ENCODE peak calls at places on chromosome 3, in ten cellular contexts. C is K562; X is mesendoderm; A is CD4-positive, alpha-beta memory T cell; V is IMR-90; I is CD8-positive, alpha-beta memory T cell; D is adipocyte; M is Caco-2; H is HAP-1; L is body of pancreas. W is an unnamed sample. For H3K4me1, the result is how much of the 10 kb centered on the place peaks cover.

GRCh38 chr3:193053031-193053430 is 135.4 kb upstream of the MB21D2 start:
- DNase-seq in A (no peak), X (no peak), L (no peak), M (no peak), I (no peak), H (no peak), C (no peak), V (no peak), D (peak), W (no peak)

GRCh38 chr3:188196232-188196990 is 42.5 kb downstream of the LPP start:
- DNase-seq in L (no peak), V (peak), A (no peak), H (no peak), X (no peak), C (no peak), M (no peak), I (no peak), D (no peak), W (no peak)

GRCh38 chr3:40877651-40878463 is 321.4 kb upstream of the CTNNB1 start:
- DNase-seq in X (no peak), A (no peak), V (no peak), C (no peak), D (no peak), H (no peak), I (no peak), L (peak), M (no peak), W (no peak)

GRCh38 chr3:145243875-145244274 is 917.1 kb downstream of the PLOD2 start:
- DNase-seq in D (peak), X (no peak), M (no peak), C (no peak), H (no peak), V (peak), L (no peak), A (no peak), I (no peak), W (no peak)

GRCh38 chr3:6492306-6492705 is 368.6 kb upstream of the GRM7 start:
- DNase-seq in X (no peak), V (no peak), H (no peak), C (no peak), M (no peak), A (no peak), D (no peak), I (no peak), L (no peak), W (no peak)

GRCh38 chr3:58175429-58176184 is 35.2 kb downstream of the DNASE1L3 start:
- DNase-seq in V (peak), D (no peak), H (no peak), C (no peak), I (no peak), M (peak), L (peak), X (peak), A (no peak), W (no peak)

GRCh38 chr3:141644931-141645330 is 93.2 kb upstream of the RNF7 start:
- DNase-seq in C (peak), A (peak), V (peak), L (peak), H (peak), X (peak), I (peak), M (peak), D (peak), W (no peak)

GRCh38 chr3:98901465-98902174 is at the start of gene DCBLD2:
- DNase-seq in L (peak), H (peak), C (peak), D (peak), X (peak), A (peak), I (peak), V (peak), M (peak), W (peak)

GRCh38 chr3:56988874-56989433 is 71.5 kb upstream of the SPATA12 start:
- DNase-seq in X (peak), H (peak), I (peak), L (peak), M (peak), A (peak), V (peak), C (peak), D (peak), W (no peak)

GRCh38 chr3:150096700-150097587 is 126.2 kb upstream of the PFN2 start:
- DNase-seq in D (no peak), I (no peak), X (peak), V (no peak), H (no peak), L (no peak), A (no peak), C (no peak), M (no peak), W (no peak)

GRCh38 chr3:49295489-49296058 is 18.5 kb upstream of the C3orf62 start:
- DNase-seq in D (peak), A (peak), M (peak), V (peak), I (peak), H (peak), X (peak), C (peak), L (peak), W (no peak)

GRCh38 chr3:161586836-161587235 is 90.2 kb downstream of the OTOL1 start:
- DNase-seq in C (no peak), H (no peak), D (no peak), A (no peak), I (no peak), M (no peak), V (no peak), L (no peak), X (no peak), W (no peak)

GRCh38 chr3:24680214-24680967 is 185.7 kb upstream of the THRB start:
- DNase-seq in L (peak), M (peak), C (peak), D (no peak), A (peak), X (peak), I (no peak), H (peak), V (no peak), W (no peak)

GRCh38 chr3:188391597-188391996 is 237.6 kb downstream of the LPP start:
- DNase-seq in X (no peak), H (no peak), I (no peak), A (no peak), L (no peak), C (no peak), V (no peak), D (no peak), M (no peak), W (no peak)

GRCh38 chr3:154378311-154378710 is 51.7 kb downstream of the GPR149 start:
- DNase-seq in D (peak), I (no peak), M (no peak), C (no peak), V (no peak), A (no peak), H (no peak), L (no peak), X (no peak), W (no peak)

GRCh38 chr3:129563332-129563731 is 20.4 kb downstream of the H1-8 start:
- DNase-seq in H (no peak), X (no peak), L (no peak), I (no peak), V (no peak), M (no peak), C (no peak), D (no peak), A (no peak), W (no peak)

GRCh38 chr3:129562803-129563202 is 19.8 kb downstream of the H1-8 start:
- DNase-seq in L (no peak), M (no peak), X (no peak), H (no peak), V (no peak), D (no peak), A (no peak), I (no peak), C (no peak), W (no peak)

GRCh38 chr3:129564981-129565644 is 22.1 kb downstream of the H1-8 start:
- DNase-seq in M (no peak), C (no peak), X (no peak), V (no peak), H (no peak), I (no peak), A (no peak), L (no peak), D (no peak), W (no peak)

GRCh38 chr3:129565902-129566301 is 22.9 kb downstream of the H1-8 start:
- DNase-seq in L (no peak), X (no peak), A (no peak), H (no peak), M (no peak), V (no peak), I (no peak), D (no peak), C (no peak), W (no peak)

DNA sequence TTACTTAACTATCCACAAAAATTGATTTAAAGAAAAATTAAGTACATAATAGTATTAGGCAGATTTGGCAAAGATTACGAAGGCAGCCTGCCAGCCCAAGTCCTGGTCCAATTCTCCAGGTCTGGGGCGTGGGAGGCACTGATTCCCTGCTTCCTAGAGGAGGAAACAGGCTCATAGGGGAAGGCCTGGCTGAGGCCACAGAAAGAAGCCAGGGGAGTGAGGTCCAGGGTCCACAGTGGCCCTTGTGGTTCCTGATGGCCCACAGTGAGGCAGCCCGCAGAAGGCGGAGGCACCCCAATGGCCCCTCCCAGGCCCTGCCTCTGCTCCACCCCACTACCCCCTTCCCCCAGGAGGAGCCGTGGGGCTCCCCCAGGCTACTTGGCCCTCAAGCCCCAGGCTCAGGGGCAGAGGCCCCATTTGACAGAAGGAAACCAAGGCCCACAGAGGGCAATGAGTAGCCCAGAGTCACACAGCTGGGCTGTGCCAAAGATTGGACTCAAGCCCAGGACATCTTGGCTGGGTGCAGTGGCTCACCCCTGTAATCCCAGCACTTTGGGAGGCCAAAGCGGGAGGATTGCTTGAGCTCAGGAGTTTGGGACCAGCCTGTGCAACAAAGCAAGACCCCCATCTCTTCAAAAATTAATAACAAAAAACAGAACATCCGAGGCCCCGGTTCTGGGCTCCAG is 21.0 kb downstream of the H1-8 start:
- DNase-seq in V (no peak), X (no peak), M (no peak), A (no peak), D (no peak), C (no peak), H (no peak), I (no peak), L (no peak), W (no peak)
- H3K4me1 ChIP-seq in V (under half), X (under half), M (under half), A (under half), D (half or more), C (under half), H (under half), I (under half), L (under half), W (half or more)

GRCh38 chr3:95626107-95626506 is 1188.3 kb upstream of the EPHA6 start:
- DNase-seq in V (no peak), I (no peak), D (no peak), A (no peak), X (no peak), H (no peak), M (no peak), L (no peak), C (no peak), W (no peak)

GRCh38 chr3:95627293-95627692 is 1187.1 kb upstream of the EPHA6 start:
- DNase-seq in C (no peak), V (no peak), M (no peak), D (no peak), X (peak), H (no peak), L (no peak), I (no peak), A (no peak), W (no peak)

GRCh38 chr3:95629802-95630201 is 1184.6 kb upstream of the EPHA6 start:
- DNase-seq in M (no peak), D (no peak), H (no peak), L (no peak), I (no peak), A (no peak), V (no peak), C (no peak), X (peak), W (no peak)

DNA sequence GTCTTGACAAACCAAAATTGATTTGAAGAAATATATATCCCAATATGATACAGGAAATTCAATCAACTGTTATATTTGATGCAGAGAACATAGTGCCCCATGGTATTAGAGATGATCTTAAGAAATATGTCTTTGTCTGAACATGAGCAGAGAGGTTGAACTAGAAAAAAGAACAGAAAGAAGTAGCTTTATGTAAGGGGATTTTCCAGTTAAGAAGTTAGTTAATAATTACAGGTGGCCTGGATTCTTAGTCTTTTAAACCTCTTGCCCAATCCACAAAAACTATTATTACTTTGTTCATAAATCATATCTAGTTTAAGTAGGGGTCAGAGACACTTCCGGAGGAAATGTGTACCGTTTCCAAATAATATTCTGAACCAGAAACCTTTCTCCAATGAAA is 1186.7 kb upstream of the EPHA6 start:
- DNase-seq in I (no peak), X (no peak), V (no peak), C (no peak), A (no peak), M (no peak), H (no peak), L (no peak), D (no peak), W (no peak)
- H3K4me1 ChIP-seq in I (under half), X (under half), V (under half), C (under half), A (under half), M (under half), H (under half), L (under half), D (under half), W (under half)

GRCh38 chr3:194686414-194686815 is 732 bp downstream of the FAM43A start:
- DNase-seq in D (no peak), H (no peak), V (no peak), M (peak), A (no peak), C (no peak), X (no peak), L (no peak), I (no peak), W (no peak)
- H3K4me1 ChIP-seq in D (under half), H (under half), V (under half), M (under half), A (half or more), C (under half), X (under half), L (under half), I (under half), W (half or more)

DNA sequence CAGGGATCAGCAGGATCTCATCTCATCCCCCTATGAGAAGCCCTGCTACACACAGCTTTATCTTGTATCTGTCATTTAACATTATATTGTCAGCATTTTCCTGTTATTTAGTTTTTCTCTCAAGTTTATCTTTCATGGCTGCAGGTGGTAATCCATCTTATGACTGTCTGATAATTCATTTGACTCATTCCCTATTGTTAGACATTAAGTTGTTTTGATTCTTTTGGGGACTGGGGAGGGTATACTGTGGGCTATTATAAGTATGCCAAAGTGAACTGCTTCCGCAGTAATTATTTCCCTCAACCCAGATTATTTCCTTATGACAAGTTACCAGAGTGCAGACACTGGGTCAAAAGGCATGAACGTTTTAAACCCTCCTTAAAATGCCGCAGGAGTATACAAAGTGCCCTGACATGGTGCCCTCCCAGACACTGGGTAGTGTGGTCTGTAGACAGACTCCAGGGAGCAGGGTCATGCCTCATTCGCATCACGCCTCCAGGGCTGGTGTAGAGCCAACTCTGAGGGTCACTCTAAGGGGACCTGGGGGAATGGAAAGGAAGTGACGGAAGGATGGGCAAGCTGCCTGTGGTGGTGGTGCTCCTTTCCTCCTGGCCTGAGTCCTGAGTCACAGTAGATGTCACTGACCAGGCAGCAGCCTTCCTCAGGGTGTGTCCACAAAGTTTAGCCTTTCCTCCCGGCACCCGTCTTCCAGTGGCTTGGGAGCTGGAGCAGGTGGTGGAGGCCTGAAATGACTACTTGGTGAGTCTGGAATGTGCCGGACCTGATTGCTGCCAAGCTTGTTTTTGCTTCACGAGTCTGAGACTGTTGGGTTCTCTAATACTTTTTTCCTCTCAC is 11.6 kb downstream of the GPR160 start:
- DNase-seq in I (no peak), L (peak), D (no peak), A (no peak), C (no peak), V (peak), H (no peak), X (no peak), M (no peak), W (no peak)
- H3K4me1 ChIP-seq in I (under half), L (half or more), D (under half), A (under half), C (under half), V (under half), H (under half), X (under half), M (under half), W (under half)

DNA sequence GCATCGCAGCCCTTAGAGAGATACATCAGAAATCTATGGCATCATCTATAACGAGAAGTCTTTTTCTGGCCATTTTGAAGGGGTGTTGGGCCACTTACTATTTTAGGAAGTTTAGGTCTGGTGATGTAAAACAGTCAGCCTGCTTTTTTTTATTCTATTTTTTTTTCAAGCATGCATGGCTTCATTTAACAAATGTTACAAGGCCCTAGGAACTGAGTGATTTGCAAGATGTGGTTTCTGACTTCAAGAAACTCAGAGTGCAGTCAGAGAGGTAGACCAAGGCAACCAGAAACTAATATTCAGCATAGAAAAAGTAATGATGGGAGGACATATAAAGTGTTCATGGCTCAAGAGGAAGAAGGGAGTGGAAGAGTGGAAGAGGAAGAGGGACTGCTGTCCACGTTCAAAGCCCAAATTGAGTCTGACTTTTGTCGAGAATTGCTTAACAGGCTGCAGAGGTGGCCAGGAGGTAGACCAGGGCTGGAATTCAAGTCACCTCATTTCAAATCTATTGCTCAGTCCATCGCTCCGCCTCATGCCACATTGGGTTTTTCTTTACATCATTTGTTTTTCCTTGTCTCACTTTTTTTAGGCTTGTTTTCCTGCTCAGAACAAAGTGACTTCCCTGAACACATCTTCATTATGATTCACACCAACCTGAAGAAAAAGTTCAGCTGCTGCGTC is 97.1 kb downstream of the RPL39L start:
- DNase-seq in D (no peak), H (no peak), I (no peak), L (no peak), C (no peak), V (no peak), M (no peak), A (no peak), X (no peak), W (no peak)
- H3K4me1 ChIP-seq in D (under half), H (under half), I (half or more), L (under half), C (under half), V (under half), M (under half), A (half or more), X (under half), W (under half)

DNA sequence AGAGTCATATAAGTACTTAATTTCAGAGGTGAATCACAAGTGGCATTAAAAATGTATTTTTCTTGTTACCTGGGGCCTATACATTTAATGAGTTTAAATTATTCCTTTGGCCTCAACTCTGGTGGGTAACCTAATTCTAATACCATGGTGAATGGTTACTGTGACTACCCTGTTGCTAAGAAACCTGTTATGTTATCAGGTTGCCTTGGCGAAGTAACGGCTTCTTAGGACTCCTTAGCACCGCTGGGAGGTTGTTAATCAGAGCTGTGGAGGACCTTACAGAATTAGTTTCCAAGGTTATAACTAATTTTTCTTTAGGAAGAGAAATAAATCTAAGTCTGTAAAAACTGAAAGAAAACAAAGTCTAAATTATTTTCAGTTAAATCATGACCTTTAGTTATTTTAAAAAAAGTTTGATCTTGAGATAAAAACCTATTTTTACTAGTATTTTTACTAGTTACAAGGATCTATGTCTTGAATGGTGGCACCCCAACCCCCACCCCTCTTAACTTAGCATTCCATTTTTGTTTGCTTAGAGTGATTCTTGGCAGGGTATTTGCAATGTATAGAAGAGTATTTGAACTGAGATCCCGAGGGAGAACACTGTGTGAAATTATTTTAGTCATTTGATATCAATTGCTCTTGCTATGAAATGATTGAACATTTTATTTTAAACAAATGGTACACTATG is 155.5 kb downstream of the FNDC3B start:
- DNase-seq in V (no peak), D (no peak), L (no peak), X (peak), C (peak), A (no peak), M (peak), I (no peak), H (peak), W (no peak)
- H3K4me1 ChIP-seq in V (under half), D (under half), L (under half), X (under half), C (under half), A (under half), M (under half), I (under half), H (under half), W (under half)